ENCODE peak calls at places on chromosome 14, in ten cellular contexts. X is SK-MEL-5; R is NCI-H2081; M is activated T-cell treated with anti-CD3 and anti-CD28 coated beads for 1 hour; B is breast epithelium; H is substantia nigra; U is CD8-positive, alpha-beta memory T cell; A is T-helper 9 cell; S is upper lobe of right lung; O is stimulated activated CD8-positive, alpha-beta memory T cell treated with anti-CD3 and anti-CD28 coated beads, Interleukin-2, amount 100 ng/mL, for 1 hour. K is an unnamed sample.

GRCh38 chr14:72686101-72686500 is 207.8 kb downstream of the DPF3 start:
- DNase-seq in X (no peak), R (no peak), M (no peak), B (no peak), H (no peak), U (no peak), A (no peak), S (no peak), O (no peak), K (no peak)

GRCh38 chr14:44163946-44164345 is 343.1 kb downstream of the FSCB start:
- DNase-seq in X (no peak), R (no peak), M (no peak), B (no peak), H (no peak), U (no peak), A (no peak), S (no peak), O (no peak), K (no peak)

GRCh38 chr14:76274324-76274723 is 101.6 kb upstream of the ESRRB start:
- DNase-seq in X (no peak), R (no peak), M (no peak), B (no peak), H (no peak), U (no peak), A (no peak), S (no peak), O (no peak), K (no peak)

GRCh38 chr14:74290415-74290814 is 12.3 kb downstream of the ABCD4 start:
- DNase-seq in X (peak; percentile 43), R (peak; percentile 19), M (no peak), B (no peak), H (no peak), U (no peak), A (no peak), S (no peak), O (no peak), K (no peak)

GRCh38 chr14:63192085-63192484 is 12.2 kb upstream of the RHOJ start:
- DNase-seq in X (no peak), R (no peak), M (no peak), B (no peak), H (no peak), U (no peak), A (no peak), S (no peak), O (no peak), K (no peak)

GRCh38 chr14:49449749-49450148 is 136.4 kb downstream of the RPS29 start:
- DNase-seq in X (no peak), R (no peak), M (no peak), B (no peak), H (no peak), U (no peak), A (no peak), S (no peak), O (no peak), K (no peak)

GRCh38 chr14:104223810-104224515 is 85.6 kb downstream of the KIF26A start:
- DNase-seq in X (no peak), R (no peak), M (no peak), B (no peak), H (no peak), U (no peak), A (no peak), S (no peak), O (no peak), K (no peak)

GRCh38 chr14:95061317-95062093 is 95.8 kb downstream of the DICER1 start:
- DNase-seq in X (no peak), R (no peak), M (no peak), B (no peak), H (no peak), U (no peak), A (no peak), S (peak; percentile 51), O (no peak), K (no peak)

K was measured in GF-D8.